ENCODE peak calls at places on chromosomes 4 and X, in seven cellular contexts. M is T-helper 1 cell; U is nucleus accumbens; H is GM23248; F is stimulated activated CD8-positive, alpha-beta memory T cell treated with anti-CD3 and anti-CD28 coated beads, Interleukin-7, amount 100 ng/mL, for 1 hour; Q is activated CD4-positive, alpha-beta T cell treated with anti-CD3 and anti-CD28 coated beads for 4 hours; B is activated T-cell treated with anti-CD3 and anti-CD28 coated beads, Interleukin-2, amount 50 U/mL, for 4 hours. T is an unnamed sample.

GRCh38 chr4:100268807-100269206 is 78.5 kb upstream of the DDIT4L start:
- DNase-seq in M (no peak), U (no peak), H (no peak), F (no peak), Q (no peak), B (no peak), T (no peak)

GRCh38 chrX:112784692-112785091 is 55.9 kb downstream of the AMOT start:
- DNase-seq in M (no peak), U (peak; percentile 6), H (no peak), F (no peak), Q (no peak), B (no peak), T (no peak)

GRCh38 chrX:39320165-39320564 is 518.9 kb downstream of the MID1IP1 start:
- DNase-seq in M (no peak), U (no peak), H (no peak), F (no peak), Q (no peak), B (no peak), T (no peak)

GRCh38 chr4:87502580-87503238 is 26.5 kb downstream of the SPARCL1 start:
- DNase-seq in M (no peak), U (no peak), H (peak; percentile 18), F (no peak), Q (no peak), B (no peak), T (no peak)

GRCh38 chr4:90215286-90215685 is 88.1 kb downstream of the CCSER1 start:
- DNase-seq in M (no peak), U (no peak), H (no peak), F (no peak), Q (no peak), B (no peak), T (no peak)

GRCh38 chrX:133412246-133412645 is 3.0 kb downstream of the GPC4 start:
- DNase-seq in M (no peak), U (no peak), H (peak; percentile 67), F (no peak), Q (no peak), B (no peak), T (no peak)

GRCh38 chr4:151583188-151583587 is 174.2 kb downstream of the FHIP1A start:
- DNase-seq in M (no peak), U (no peak), H (no peak), F (no peak), Q (no peak), B (no peak), T (no peak)

GRCh38 chr4:145541266-145541770 is 59.7 kb downstream of the SMAD1 start:
- DNase-seq in M (no peak), U (no peak), H (no peak), F (no peak), Q (no peak), B (no peak), T (no peak)

GRCh38 chr4:128686810-128687209 is 122.7 kb upstream of the JADE1 start:
- DNase-seq in M (no peak), U (no peak), H (no peak), F (no peak), Q (no peak), B (no peak), T (no peak)

T was measured in effector CD4-positive, alpha-beta T cell.